ENCODE peak calls at places on chromosomes 16 and 17, in nine cellular contexts. S is B cell; D is iris pigment epithelial cell; I is dorsolateral prefrontal cortex; M is anterior cingulate cortex; Z is CD8-positive, alpha-beta memory T cell; V is fibroblast of pulmonary artery; E is stimulated activated CD8-positive, alpha-beta memory T cell treated with anti-CD3 and anti-CD28 coated beads, Interleukin-7, amount 100 ng/mL, for 24 hours; Y is pons. J is an unnamed sample.

GRCh38 chr16:16940351-16940750 is 530.4 kb downstream of the XYLT1 start:
- DNase-seq in M (no peak), Z (no peak), V (no peak), D (no peak), E (no peak), I (no peak), Y (no peak), S (no peak), J (no peak)

GRCh38 chr17:10021239-10021638 is 116.2 kb upstream of the RCVRN start:
- DNase-seq in M (no peak), Z (no peak), E (no peak), V (no peak), S (no peak), D (peak), Y (no peak), I (no peak), J (peak)

GRCh38 chr16:81585785-81586184 is 141.2 kb downstream of the CMIP start:
- DNase-seq in V (no peak), S (no peak), I (no peak), Y (peak), D (no peak), M (no peak), E (no peak), Z (no peak), J (no peak)

GRCh38 chr17:46742539-46743270 is 75.8 kb downstream of the WNT3 start:
- DNase-seq in M (no peak), Y (peak), Z (no peak), E (no peak), D (peak), I (peak), S (no peak), V (peak), J (peak)

GRCh38 chr17:40526668-40527067 is 25.2 kb upstream of the TNS4 start:
- DNase-seq in D (no peak), M (no peak), Y (no peak), V (no peak), Z (no peak), I (no peak), E (no peak), S (no peak), J (no peak)

GRCh38 chr17:27666831-27667560 is 36.0 kb downstream of the LGALS9 start:
- DNase-seq in Z (no peak), V (no peak), M (no peak), S (no peak), I (no peak), D (no peak), Y (no peak), E (no peak), J (no peak)

GRCh38 chr16:88065747-88066142 is 114.5 kb downstream of the BANP start:
- DNase-seq in E (no peak), M (no peak), Z (no peak), Y (no peak), V (no peak), D (no peak), I (no peak), S (no peak), J (no peak)

GRCh38 chr16:71426069-71426879 is 15.6 kb downstream of the TLE7 start:
- DNase-seq in E (peak), S (no peak), Z (no peak), I (no peak), V (peak), D (peak), Y (peak), M (no peak), J (peak)

GRCh38 chr16:11651796-11652195 is 16.5 kb upstream of the SNN start:
- DNase-seq in M (no peak), E (no peak), Z (no peak), Y (no peak), V (no peak), I (no peak), D (no peak), S (peak), J (no peak)

GRCh38 chr16:49855822-49856740 is at the start of gene ZNF423:
- DNase-seq in E (no peak), D (no peak), Y (no peak), V (peak), S (no peak), M (no peak), Z (no peak), I (no peak), J (no peak)

GRCh38 chr16:58500329-58501241 is 642 bp downstream of the NDRG4 start:
- DNase-seq in V (no peak), E (no peak), Z (no peak), D (no peak), S (no peak), I (no peak), M (no peak), Y (no peak), J (no peak)

GRCh38 chr17:17581509-17581908 is 10.0 kb downstream of the PEMT start:
- DNase-seq in S (no peak), I (no peak), Z (no peak), V (no peak), M (no peak), E (no peak), D (no peak), Y (no peak), J (no peak)

GRCh38 chr17:18248300-18248731 is 10.2 kb downstream of the FLII start:
- DNase-seq in M (no peak), I (peak), Z (peak), Y (peak), E (no peak), S (peak), V (peak), D (peak), J (peak)

GRCh38 chr17:7046127-7046724 is 2.3 kb upstream of the SLC16A11 start:
- DNase-seq in M (no peak), Y (no peak), E (no peak), D (no peak), Z (peak), V (no peak), S (peak), I (peak), J (no peak)

GRCh38 chr17:8719291-8720246 is 25.1 kb downstream of the CCDC42 start:
- DNase-seq in E (no peak), D (no peak), V (no peak), I (no peak), Y (no peak), S (no peak), Z (no peak), M (no peak), J (no peak)

GRCh38 chr17:57781386-57782050 is 36.4 kb upstream of the CCDC182 start:
- DNase-seq in M (no peak), D (no peak), Z (no peak), E (no peak), V (peak), Y (no peak), S (no peak), I (no peak), J (no peak)

GRCh38 chr17:46056800-46057304 is 57.8 kb downstream of the STH start:
- DNase-seq in Z (no peak), V (peak), S (no peak), M (no peak), Y (no peak), I (no peak), D (peak), E (no peak), J (peak)

GRCh38 chr16:54331241-54332002 is 44.8 kb upstream of the IRX3 start:
- DNase-seq in M (no peak), V (no peak), Z (no peak), S (no peak), E (no peak), I (no peak), Y (no peak), D (no peak), J (no peak)

GRCh38 chr17:28317099-28317964 is 1.7 kb upstream of the TMEM97 start:
- DNase-seq in E (no peak), Y (no peak), I (no peak), V (no peak), S (no peak), Z (no peak), M (no peak), D (no peak), J (no peak)

GRCh38 chr16:20300312-20301097 is 26.8 kb downstream of the GP2 start:
- DNase-seq in I (peak), Y (peak), Z (no peak), S (no peak), E (no peak), D (peak), V (peak), M (no peak), J (peak)

GRCh38 chr17:55641559-55642160 is 81.0 kb downstream of the TMEM100 start:
- DNase-seq in S (peak), I (peak), E (no peak), V (peak), Y (peak), M (no peak), D (peak), Z (no peak), J (peak)

GRCh38 chr17:57745242-57745641 is at the start of gene CCDC182:
- DNase-seq in S (no peak), I (no peak), D (no peak), Z (no peak), Y (no peak), V (no peak), E (no peak), M (no peak), J (no peak)

GRCh38 chr17:16037636-16038035 is 38.0 kb downstream of the TTC19 start:
- DNase-seq in Y (no peak), V (no peak), Z (no peak), S (no peak), M (no peak), D (peak), E (no peak), I (no peak), J (peak)

GRCh38 chr17:12231027-12231682 is 210.5 kb downstream of the MAP2K4 start:
- DNase-seq in I (no peak), E (no peak), Z (no peak), M (no peak), Y (no peak), V (no peak), D (peak), S (no peak), J (no peak)

GRCh38 chr17:35713069-35713728 is 18.2 kb upstream of the RASL10B start:
- DNase-seq in Y (peak), I (no peak), V (peak), D (peak), E (no peak), S (no peak), M (no peak), Z (no peak), J (peak)

GRCh38 chr16:2897110-2897509 is 14.1 kb downstream of the FLYWCH2 start:
- DNase-seq in E (no peak), M (no peak), Y (no peak), V (no peak), D (peak), S (peak), Z (no peak), I (no peak), J (no peak)

GRCh38 chr16:81544691-81545365 is 100.2 kb downstream of the CMIP start:
- DNase-seq in I (no peak), Y (no peak), V (no peak), M (no peak), E (no peak), S (no peak), Z (no peak), D (no peak), J (no peak)

GRCh38 chr16:22402191-22402590 is 27.8 kb upstream of the CDR2 start:
- DNase-seq in E (no peak), Z (no peak), M (no peak), I (no peak), Y (no peak), S (no peak), V (no peak), D (peak), J (no peak)

GRCh38 chr16:28491080-28491969 is 549 bp downstream of the CLN3 start:
- DNase-seq in M (peak), V (peak), E (no peak), Y (peak), S (no peak), D (no peak), I (peak), Z (no peak), J (peak)